ENCODE peak calls at places on chromosome 6, in ten cellular contexts. W is Peyer's patch, S is endothelial cell of umbilical vein, X is right lobe of liver, N is IMR-90, B is esophagus muscularis mucosa, J is prostate gland, R is heart left ventricle, G is A549, T is esophagus squamous epithelium. Y is an unnamed sample.
A peak's percentile ranks its signal among the peaks of the same experiment; 100 is the strongest.

GRCh38 chr6:7541175-7542064 is at the start of gene DSP:
- DNase-seq in W (no peak), S (peak; percentile 15), X (peak; percentile 92), N (no peak), B (peak; percentile 75), J (peak; percentile 91), R (peak; percentile 86), G (peak; percentile 69), T (no peak), Y (peak; percentile 49)

GRCh38 chr6:74578339-74578738 is 627.5 kb downstream of the COL12A1 start:
- DNase-seq in W (no peak), S (peak; percentile 49), X (no peak), N (peak; percentile 89), B (no peak), J (no peak), R (no peak), G (peak; percentile 4), T (no peak), Y (no peak)

GRCh38 chr6:122789078-122789861 is at the start of gene SMPDL3A:
- DNase-seq in W (peak; percentile 24), S (peak; percentile 77), X (peak; percentile 91), N (peak; percentile 97), B (no peak), J (peak; percentile 64), R (peak; percentile 85), G (peak; percentile 73), T (no peak), Y (peak; percentile 33)

GRCh38 chr6:7241160-7241559 is 71.8 kb downstream of the SSR1 start:
- DNase-seq in W (no peak), S (no peak), X (no peak), N (no peak), B (no peak), J (peak; percentile 62), R (no peak), G (no peak), T (no peak), Y (no peak)

GRCh38 chr6:134123666-134124208 is 71.3 kb upstream of the SLC2A12 start:
- DNase-seq in W (no peak), S (peak; percentile 76), X (no peak), N (peak; percentile 72), B (no peak), J (peak; percentile 37), R (no peak), G (peak; percentile 90), T (no peak), Y (no peak)

GRCh38 chr6:65984089-65984488 is 277.1 kb upstream of the EYS start:
- DNase-seq in W (no peak), S (no peak), X (no peak), N (no peak), B (no peak), J (no peak), R (no peak), G (no peak), T (no peak), Y (no peak)

GRCh38 chr6:83767033-83767432 is 58.1 kb upstream of the SNAP91 start:
- DNase-seq in W (no peak), S (no peak), X (no peak), N (no peak), B (no peak), J (no peak), R (no peak), G (no peak), T (no peak), Y (no peak)

GRCh38 chr6:15816661-15817060 is 153.8 kb upstream of the DTNBP1 start:
- DNase-seq in W (no peak), S (no peak), X (no peak), N (no peak), B (no peak), J (no peak), R (no peak), G (no peak), T (no peak), Y (no peak)

GRCh38 chr6:29627762-29628418 is 5.1 kb downstream of the GABBR1 start:
- DNase-seq in W (peak; percentile 63), S (peak; percentile 80), X (peak; percentile 68), N (peak; percentile 86), B (no peak), J (peak; percentile 52), R (peak; percentile 79), G (peak; percentile 57), T (no peak), Y (peak; percentile 49)

GRCh38 chr6:169933839-169934698 is 182.6 kb downstream of the ERMARD start:
- DNase-seq in W (no peak), S (peak; percentile 96), X (peak; percentile 95), N (no peak), B (peak; percentile 80), J (peak; percentile 53), R (peak; percentile 66), G (no peak), T (no peak), Y (no peak)

GRCh38 chr6:151441390-151442166 is 10.3 kb downstream of the RMND1 start:
- DNase-seq in W (no peak), S (no peak), X (no peak), N (no peak), B (no peak), J (no peak), R (no peak), G (no peak), T (no peak), Y (no peak)

GRCh38 chr6:122736166-122736565 is 43.4 kb upstream of the FABP7 start:
- DNase-seq in W (no peak), S (no peak), X (no peak), N (no peak), B (no peak), J (no peak), R (no peak), G (no peak), T (no peak), Y (no peak)

GRCh38 chr6:143002686-143003085 is 57.7 kb upstream of the HIVEP2 start:
- DNase-seq in W (no peak), S (no peak), X (no peak), N (no peak), B (no peak), J (no peak), R (no peak), G (no peak), T (no peak), Y (no peak)

GRCh38 chr6:143005816-143006215 is 54.9 kb upstream of the AIG1 start:
- DNase-seq in W (no peak), S (no peak), X (no peak), N (no peak), B (no peak), J (no peak), R (no peak), G (no peak), T (no peak), Y (no peak)

DNA sequence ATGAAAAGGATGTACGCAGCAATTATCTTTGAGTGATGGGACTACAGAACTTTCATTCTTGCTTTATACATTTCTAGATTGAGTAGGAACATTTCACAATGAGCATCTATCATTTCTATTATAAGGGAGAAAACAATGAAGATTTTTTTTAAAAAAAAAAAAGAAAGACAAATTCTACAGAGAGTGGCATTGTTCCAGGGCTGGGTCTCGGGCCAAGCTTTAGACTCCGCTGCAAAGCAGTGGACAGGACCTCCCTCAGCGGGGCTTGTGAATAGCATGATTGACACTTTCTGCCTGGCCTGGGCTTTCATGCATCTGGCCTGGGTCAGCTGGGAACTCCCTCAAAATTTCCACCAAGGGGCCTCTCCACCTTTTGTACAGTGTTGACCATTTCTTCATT is 55.8 kb upstream of the HIVEP2 start:
- DNase-seq in W (no peak), S (no peak), X (no peak), N (no peak), B (no peak), J (no peak), R (no peak), G (no peak), T (no peak), Y (no peak)
- TF ChIP-seq POLR2A in W (no peak), S (no peak), X (no peak), N (no peak), B (no peak), J (no peak), R (no peak), G (no peak), T (no peak), Y (no peak)

DNA sequence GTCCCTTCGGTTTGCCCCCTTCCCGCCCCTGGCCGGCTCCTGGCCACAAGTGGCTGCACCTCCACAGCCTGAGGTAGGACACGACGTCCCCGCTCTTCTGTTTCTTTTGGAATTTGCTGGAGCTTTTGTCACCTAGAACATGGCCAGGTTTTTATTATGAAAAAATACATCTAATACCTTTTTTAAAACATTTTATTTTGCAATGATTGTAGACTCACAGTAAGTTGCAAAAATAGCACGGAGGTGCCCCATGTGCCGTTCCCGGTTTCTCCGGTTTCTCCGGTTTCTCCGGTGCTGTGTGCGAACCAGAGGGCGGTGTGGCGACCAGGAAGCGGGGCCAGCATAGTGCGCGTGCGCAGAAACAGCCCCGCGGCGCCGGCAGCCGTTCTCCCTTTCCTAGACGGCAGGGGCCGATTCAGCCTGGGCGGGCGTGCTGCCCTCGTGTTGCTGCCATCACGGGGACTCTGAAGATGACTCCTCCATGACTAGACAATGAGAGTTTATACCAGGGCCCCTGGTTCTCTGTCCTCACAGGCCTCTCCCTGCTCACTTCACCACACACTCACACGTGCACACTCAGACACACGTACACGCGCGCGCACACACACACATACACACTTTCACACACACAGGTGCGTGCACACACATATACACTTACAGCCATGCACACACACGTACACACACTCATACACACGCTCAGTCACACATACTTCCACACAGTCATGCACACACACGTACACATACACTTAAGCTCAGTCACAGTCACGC is 102.1 kb downstream of the TMEM242 start:
- DNase-seq in W (peak; percentile 69), S (peak; percentile 77), X (peak; percentile 85), N (peak; percentile 63), B (no peak), J (peak; percentile 92), R (peak; percentile 85), G (peak; percentile 70), T (no peak), Y (peak; percentile 83)
- TF ChIP-seq POLR2A in W (peak; percentile 8), S (peak; percentile 66), X (no peak), N (no peak), B (no peak), J (peak; percentile 20), R (peak; percentile 17), G (peak; percentile 35), T (no peak), Y (no peak)

DNA sequence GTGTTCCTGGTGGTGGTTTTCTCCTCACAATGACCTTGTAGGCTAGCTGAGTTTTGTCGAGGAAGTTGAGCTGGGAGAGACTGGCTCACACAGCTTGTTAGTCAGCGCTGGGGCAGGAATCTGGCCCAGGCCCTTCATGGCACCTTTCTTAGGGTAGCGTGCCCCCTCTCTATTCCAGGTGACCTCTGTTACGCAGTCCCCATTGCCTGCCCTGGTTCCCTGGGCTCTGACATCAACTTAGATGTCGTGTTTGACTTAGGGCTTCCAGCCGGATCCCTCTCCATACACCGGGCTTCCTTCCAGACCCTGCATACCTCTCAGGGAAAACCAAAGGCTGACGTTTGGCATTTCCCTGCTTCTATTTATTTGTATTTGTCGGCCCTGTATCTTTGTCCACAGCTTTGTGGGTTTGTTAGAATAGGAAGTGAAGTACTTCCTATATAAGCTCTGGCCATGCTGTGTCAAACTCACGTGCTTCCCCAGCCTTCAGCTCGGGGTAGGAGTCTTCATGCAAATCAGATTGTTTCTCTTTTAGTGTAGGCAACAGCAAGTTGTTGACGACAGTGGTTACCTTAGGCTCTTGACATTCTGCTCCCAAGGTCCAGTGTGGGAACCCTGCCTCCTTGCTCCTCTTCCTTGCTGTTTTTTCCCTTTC is 12.8 kb downstream of the IGF2R start:
- DNase-seq in W (peak; percentile 69), S (peak; percentile 97), X (peak; percentile 74), N (peak; percentile 91), B (peak; percentile 74), J (peak; percentile 31), R (peak; percentile 50), G (no peak), T (no peak), Y (no peak)
- TF ChIP-seq POLR2A in W (no peak), S (no peak), X (peak; percentile 19), N (no peak), B (no peak), J (no peak), R (no peak), G (no peak), T (no peak), Y (peak; percentile 67)

GRCh38 chr6:33840064-33840926 is 36.5 kb upstream of the MLN start:
- DNase-seq in W (no peak), S (peak; percentile 88), X (no peak), N (peak; percentile 98), B (no peak), J (no peak), R (peak; percentile 35), G (peak; percentile 95), T (no peak), Y (peak; percentile 71)
- TF ChIP-seq POLR2A in W (no peak), S (no peak), X (no peak), N (no peak), B (no peak), J (no peak), R (no peak), G (peak; percentile 26), T (no peak), Y (no peak)